ENCODE peak calls at places on chromosomes 16 and 17, in nine cellular contexts. One of them, this sample, is unnamed.

GRCh38 chr16:67415872-67416793 is at the start of gene ZDHHC1:
- DNase-seq in NB4: no peak
- DNase-seq in lower leg skin: no peak
- DNase-seq in body of pancreas: peak
- DNase-seq in HCT116: no peak
- DNase-seq in uterus: peak
- DNase-seq in stomach: peak
- DNase-seq in tibial nerve: no peak
- DNase-seq in IMR-90: peak
- DNase-seq in this sample: peak

GRCh38 chr17:64056269-64057005 is 36.0 kb upstream of the ICAM2 start:
- DNase-seq in uterus: no peak
- DNase-seq in lower leg skin: no peak
- DNase-seq in stomach: no peak
- DNase-seq in tibial nerve: no peak
- DNase-seq in HCT116: no peak
- DNase-seq in NB4: no peak
- DNase-seq in IMR-90: no peak
- DNase-seq in body of pancreas: peak
- DNase-seq in this sample: no peak

GRCh38 chr16:5882087-5882661 is 784.6 kb upstream of the EEF2KMT start:
- DNase-seq in HCT116: no peak
- DNase-seq in lower leg skin: no peak
- DNase-seq in NB4: no peak
- DNase-seq in body of pancreas: no peak
- DNase-seq in stomach: no peak
- DNase-seq in uterus: no peak
- DNase-seq in IMR-90: no peak
- DNase-seq in tibial nerve: no peak
- DNase-seq in this sample: no peak

GRCh38 chr16:65937455-65937854 is 429.0 kb upstream of the CDH5 start:
- DNase-seq in tibial nerve: no peak
- DNase-seq in IMR-90: no peak
- DNase-seq in HCT116: no peak
- DNase-seq in uterus: no peak
- DNase-seq in stomach: no peak
- DNase-seq in body of pancreas: no peak
- DNase-seq in lower leg skin: no peak
- DNase-seq in NB4: no peak
- DNase-seq in this sample: no peak

GRCh38 chr17:63966646-63967265 is 6.0 kb downstream of the SCN4A start:
- DNase-seq in IMR-90: no peak
- DNase-seq in tibial nerve: no peak
- DNase-seq in stomach: no peak
- DNase-seq in HCT116: no peak
- DNase-seq in body of pancreas: no peak
- DNase-seq in uterus: no peak
- DNase-seq in NB4: no peak
- DNase-seq in lower leg skin: no peak
- DNase-seq in this sample: no peak

GRCh38 chr17:29760279-29760721 is 137.6 kb upstream of the CORO6 start:
- DNase-seq in uterus: no peak
- DNase-seq in HCT116: no peak
- DNase-seq in body of pancreas: no peak
- DNase-seq in NB4: peak
- DNase-seq in stomach: no peak
- DNase-seq in lower leg skin: no peak
- DNase-seq in tibial nerve: no peak
- DNase-seq in IMR-90: peak
- DNase-seq in this sample: no peak

GRCh38 chr17:30363715-30364202 is 15.0 kb upstream of the CPD start:
- DNase-seq in IMR-90: peak
- DNase-seq in body of pancreas: no peak
- DNase-seq in lower leg skin: no peak
- DNase-seq in NB4: peak
- DNase-seq in HCT116: no peak
- DNase-seq in stomach: peak
- DNase-seq in tibial nerve: no peak
- DNase-seq in uterus: no peak
- DNase-seq in this sample: peak

GRCh38 chr17:45283711-45284110 is 21.8 kb upstream of the SPATA32 start:
- DNase-seq in NB4: no peak
- DNase-seq in lower leg skin: no peak
- DNase-seq in stomach: no peak
- DNase-seq in uterus: no peak
- DNase-seq in HCT116: no peak
- DNase-seq in body of pancreas: no peak
- DNase-seq in tibial nerve: no peak
- DNase-seq in IMR-90: no peak
- DNase-seq in this sample: no peak

GRCh38 chr17:17814162-17815061 is 22.4 kb downstream of the SREBF1 start:
- DNase-seq in lower leg skin: no peak
- DNase-seq in uterus: no peak
- DNase-seq in IMR-90: no peak
- DNase-seq in tibial nerve: no peak
- DNase-seq in stomach: no peak
- DNase-seq in NB4: no peak
- DNase-seq in body of pancreas: no peak
- DNase-seq in HCT116: no peak
- DNase-seq in this sample: no peak
- TF ChIP-seq POLR2A in lower leg skin: no peak
- TF ChIP-seq POLR2A in uterus: no peak
- TF ChIP-seq POLR2A in IMR-90: no peak
- TF ChIP-seq POLR2A in tibial nerve: no peak
- TF ChIP-seq POLR2A in stomach: no peak
- TF ChIP-seq POLR2A in NB4: no peak
- TF ChIP-seq POLR2A in body of pancreas: no peak
- TF ChIP-seq POLR2A in HCT116: no peak
- TF ChIP-seq POLR2A in this sample: no peak

GRCh38 chr16:56267888-56268287 is 76.6 kb downstream of the GNAO1 start:
- DNase-seq in lower leg skin: no peak
- DNase-seq in uterus: no peak
- DNase-seq in NB4: no peak
- DNase-seq in body of pancreas: no peak
- DNase-seq in tibial nerve: no peak
- DNase-seq in HCT116: no peak
- DNase-seq in stomach: no peak
- DNase-seq in IMR-90: no peak
- DNase-seq in this sample: no peak

GRCh38 chr16:56268799-56269198 is 77.5 kb downstream of the GNAO1 start:
- DNase-seq in lower leg skin: peak
- DNase-seq in tibial nerve: no peak
- DNase-seq in HCT116: no peak
- DNase-seq in body of pancreas: no peak
- DNase-seq in IMR-90: no peak
- DNase-seq in uterus: no peak
- DNase-seq in NB4: no peak
- DNase-seq in stomach: no peak
- DNase-seq in this sample: no peak

GRCh38 chr16:56269276-56269675 is 78.0 kb downstream of the GNAO1 start:
- DNase-seq in tibial nerve: no peak
- DNase-seq in uterus: no peak
- DNase-seq in IMR-90: no peak
- DNase-seq in lower leg skin: no peak
- DNase-seq in HCT116: no peak
- DNase-seq in stomach: no peak
- DNase-seq in NB4: no peak
- DNase-seq in body of pancreas: no peak
- DNase-seq in this sample: no peak

GRCh38 chr16:56270828-56271227 is 79.5 kb downstream of the GNAO1 start:
- DNase-seq in NB4: no peak
- DNase-seq in HCT116: no peak
- DNase-seq in lower leg skin: no peak
- DNase-seq in IMR-90: no peak
- DNase-seq in uterus: no peak
- DNase-seq in body of pancreas: no peak
- DNase-seq in tibial nerve: no peak
- DNase-seq in stomach: no peak
- DNase-seq in this sample: no peak

DNA sequence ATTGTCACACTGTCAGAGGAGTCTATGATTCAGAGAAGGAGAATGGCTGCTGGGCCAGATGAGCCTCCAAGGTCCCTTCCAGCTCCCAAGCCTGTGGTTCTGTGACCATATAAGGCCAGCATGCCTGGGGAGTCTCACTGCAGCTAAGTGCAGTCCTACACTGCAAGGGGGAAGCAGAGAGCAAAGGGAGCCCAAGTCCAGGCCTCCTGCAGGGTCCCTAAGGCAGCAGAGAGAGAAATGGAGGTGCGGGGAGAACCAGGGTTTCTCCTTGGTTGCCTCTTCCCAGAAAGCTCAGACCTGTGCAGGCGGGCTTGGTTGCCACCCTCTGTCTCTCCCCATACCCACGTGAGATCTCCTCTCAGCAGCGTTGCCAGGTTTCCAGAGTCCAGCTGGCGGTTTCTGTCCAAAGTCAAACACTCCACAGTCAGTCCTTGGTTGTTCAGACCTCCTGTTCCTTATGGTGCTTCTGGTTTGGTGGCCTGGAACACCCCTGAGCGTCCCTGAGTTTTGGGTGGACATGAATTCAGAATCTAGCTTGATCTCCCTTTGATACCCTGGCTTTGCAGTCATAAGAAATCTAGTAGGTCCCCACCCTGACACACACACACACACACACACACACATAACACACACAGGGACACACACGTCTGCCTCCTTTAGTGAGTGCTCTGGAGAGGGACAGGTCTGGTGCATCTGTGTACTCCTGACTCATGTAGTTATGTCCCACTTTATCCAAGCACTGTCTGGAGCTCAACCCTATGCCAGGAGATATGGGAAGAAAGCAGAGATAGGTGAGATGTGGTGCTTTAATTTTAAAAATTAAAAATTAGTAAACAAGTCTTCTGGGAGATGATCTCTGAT is 78.8 kb downstream of the GNAO1 start:
- DNase-seq in NB4: no peak
- DNase-seq in HCT116: no peak
- DNase-seq in IMR-90: peak
- DNase-seq in tibial nerve: no peak
- DNase-seq in stomach: no peak
- DNase-seq in lower leg skin: no peak
- DNase-seq in body of pancreas: no peak
- DNase-seq in uterus: no peak
- DNase-seq in this sample: no peak
- TF ChIP-seq CTCF in NB4: no peak
- TF ChIP-seq CTCF in HCT116: no peak
- TF ChIP-seq CTCF in IMR-90: peak
- TF ChIP-seq CTCF in tibial nerve: no peak
- TF ChIP-seq CTCF in stomach: no peak
- TF ChIP-seq CTCF in lower leg skin: no peak
- TF ChIP-seq CTCF in body of pancreas: no peak
- TF ChIP-seq CTCF in uterus: no peak
- TF ChIP-seq CTCF in this sample: no peak

GRCh38 chr17:80393491-80393890 is 21.5 kb upstream of the ENDOV start:
- DNase-seq in tibial nerve: no peak
- DNase-seq in stomach: no peak
- DNase-seq in lower leg skin: no peak
- DNase-seq in HCT116: no peak
- DNase-seq in NB4: no peak
- DNase-seq in body of pancreas: no peak
- DNase-seq in uterus: no peak
- DNase-seq in IMR-90: no peak
- DNase-seq in this sample: no peak

GRCh38 chr17:80393961-80394360 is 21.0 kb upstream of the ENDOV start:
- DNase-seq in IMR-90: no peak
- DNase-seq in stomach: no peak
- DNase-seq in tibial nerve: no peak
- DNase-seq in HCT116: no peak
- DNase-seq in lower leg skin: no peak
- DNase-seq in uterus: no peak
- DNase-seq in NB4: no peak
- DNase-seq in body of pancreas: no peak
- DNase-seq in this sample: no peak

GRCh38 chr17:80396680-80397387 is 18.1 kb upstream of the ENDOV start:
- DNase-seq in body of pancreas: no peak
- DNase-seq in tibial nerve: no peak
- DNase-seq in stomach: no peak
- DNase-seq in HCT116: no peak
- DNase-seq in NB4: no peak
- DNase-seq in lower leg skin: no peak
- DNase-seq in IMR-90: no peak
- DNase-seq in uterus: no peak
- DNase-seq in this sample: no peak

GRCh38 chr17:80395402-80396151 is 19.4 kb upstream of the ENDOV start:
- DNase-seq in uterus: no peak
- DNase-seq in lower leg skin: no peak
- DNase-seq in HCT116: no peak
- DNase-seq in NB4: peak
- DNase-seq in stomach: no peak
- DNase-seq in IMR-90: no peak
- DNase-seq in tibial nerve: no peak
- DNase-seq in body of pancreas: no peak
- DNase-seq in this sample: no peak

DNA sequence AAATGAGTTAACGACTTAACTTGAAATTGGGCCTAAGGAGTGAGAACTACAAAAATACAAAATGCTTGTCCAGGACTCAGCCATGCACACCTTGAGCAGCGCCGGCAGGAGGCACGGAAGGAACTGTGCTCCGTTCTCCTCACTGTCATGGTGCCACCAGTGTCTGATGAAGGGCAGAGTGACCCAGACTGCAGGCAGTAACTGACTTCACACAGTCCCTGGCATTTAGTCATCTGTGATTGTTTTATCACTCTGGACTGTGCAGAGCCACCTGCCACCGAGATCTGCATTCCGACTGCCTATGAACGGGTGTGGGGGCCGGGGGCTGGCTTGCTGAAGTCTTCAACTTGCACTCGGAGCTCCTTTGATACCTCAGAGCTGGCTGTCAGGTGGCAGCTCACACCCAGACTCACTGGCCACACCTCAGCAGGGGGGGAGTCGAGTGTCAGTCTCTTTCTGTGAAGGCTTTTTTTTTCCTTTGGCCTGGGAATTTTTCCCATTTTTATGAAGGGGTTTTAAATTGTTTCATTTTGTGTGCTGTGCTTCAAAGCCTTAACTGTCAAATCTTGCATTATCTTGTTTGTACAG is 20.2 kb upstream of the ENDOV start:
- DNase-seq in HCT116: no peak
- DNase-seq in NB4: no peak
- DNase-seq in lower leg skin: no peak
- DNase-seq in uterus: no peak
- DNase-seq in IMR-90: no peak
- DNase-seq in stomach: no peak
- DNase-seq in tibial nerve: no peak
- DNase-seq in body of pancreas: no peak
- DNase-seq in this sample: no peak
- TF ChIP-seq POLR2A in HCT116: no peak
- TF ChIP-seq POLR2A in NB4: no peak
- TF ChIP-seq POLR2A in lower leg skin: no peak
- TF ChIP-seq POLR2A in uterus: no peak
- TF ChIP-seq POLR2A in IMR-90: no peak
- TF ChIP-seq POLR2A in stomach: no peak
- TF ChIP-seq POLR2A in tibial nerve: no peak
- TF ChIP-seq POLR2A in body of pancreas: no peak
- TF ChIP-seq POLR2A in this sample: no peak

DNA sequence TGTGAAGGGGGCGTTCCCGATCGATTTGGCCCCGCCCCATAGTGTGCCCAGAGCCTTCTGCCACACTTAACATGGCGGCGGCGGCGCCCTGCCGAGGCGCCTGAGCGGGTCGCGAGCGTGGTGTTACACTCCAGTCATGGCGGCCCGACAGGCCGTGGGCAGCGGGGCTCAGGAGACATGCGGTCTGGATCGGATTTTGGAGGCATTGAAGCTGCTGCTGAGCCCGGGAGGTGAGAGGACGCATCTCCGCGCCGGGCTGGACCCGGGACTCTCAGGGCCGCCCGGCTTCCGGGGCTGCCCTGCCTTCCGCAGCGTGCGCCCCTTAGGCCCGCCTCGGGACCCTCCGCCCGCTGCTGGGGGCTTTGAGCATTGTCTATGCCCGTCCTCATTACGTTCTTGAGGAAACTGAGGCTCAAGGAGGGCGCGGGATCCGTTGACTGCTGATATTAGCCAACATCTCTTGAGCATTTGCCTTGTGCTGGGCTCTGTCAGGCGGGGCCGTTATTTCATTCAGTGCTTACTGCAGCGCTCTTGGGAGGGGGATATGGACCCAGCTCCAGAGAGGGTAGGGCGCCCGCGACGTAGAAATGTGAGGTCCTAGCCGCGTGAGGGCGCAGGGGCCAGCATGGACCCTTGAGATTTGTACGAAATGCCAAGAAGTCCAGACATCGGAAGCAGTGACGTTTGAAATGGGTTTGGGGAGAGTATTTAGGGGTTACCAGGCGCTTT is at the start of gene TANGO6:
- DNase-seq in HCT116: peak
- DNase-seq in tibial nerve: peak
- DNase-seq in NB4: peak
- DNase-seq in IMR-90: peak
- DNase-seq in uterus: peak
- DNase-seq in body of pancreas: peak
- DNase-seq in stomach: peak
- DNase-seq in lower leg skin: peak
- DNase-seq in this sample: peak
- TF ChIP-seq CTCF in HCT116: peak
- TF ChIP-seq CTCF in tibial nerve: no peak
- TF ChIP-seq CTCF in NB4: peak
- TF ChIP-seq CTCF in IMR-90: peak
- TF ChIP-seq CTCF in uterus: no peak
- TF ChIP-seq CTCF in body of pancreas: no peak
- TF ChIP-seq CTCF in stomach: no peak
- TF ChIP-seq CTCF in lower leg skin: no peak
- TF ChIP-seq CTCF in this sample: no peak